ENCODE peak calls at places on chromosomes 12 and 14, in seven cellular contexts. J is natural killer cell, Q is tibial nerve, T is omental fat pad, E is WTC11, X is GM12865, P is WERI-Rb-1. N is an unnamed sample.

GRCh38 chr12:32303171-32303570 is 96.2 kb upstream of the FGD4 start:
- DNase-seq in X (no peak), J (no peak), Q (no peak), E (no peak), T (no peak), P (no peak), N (no peak)

GRCh38 chr12:132204064-132204821 is 60.0 kb downstream of the NOC4L start:
- DNase-seq in J (no peak), P (peak), X (no peak), T (no peak), Q (no peak), E (no peak), N (no peak)

GRCh38 chr12:121793501-121793835 is at the start of gene RHOF:
- DNase-seq in J (no peak), Q (no peak), X (peak), E (peak), T (no peak), P (no peak), N (no peak)

GRCh38 chr12:108583971-108584370 is 13.9 kb downstream of the TMEM119 start:
- DNase-seq in P (peak), Q (no peak), X (no peak), T (no peak), J (no peak), E (no peak), N (no peak)

GRCh38 chr12:111309584-111309983 is 59.3 kb downstream of the PHETA1 start:
- DNase-seq in P (no peak), J (no peak), E (no peak), Q (no peak), T (no peak), X (no peak), N (no peak)

GRCh38 chr14:77598366-77599050 is 17.9 kb downstream of the SPTLC2 start:
- DNase-seq in Q (no peak), P (no peak), X (no peak), J (peak), T (no peak), E (no peak), N (no peak)

GRCh38 chr12:90816353-90817089 is 138.5 kb downstream of the CCER1 start:
- DNase-seq in J (no peak), E (no peak), Q (no peak), X (no peak), P (no peak), T (no peak), N (no peak)

GRCh38 chr12:54360717-54361456 is 3.4 kb downstream of the GPR84 start:
- DNase-seq in E (peak), P (peak), T (no peak), Q (peak), X (peak), J (no peak), N (peak)

GRCh38 chr12:11839093-11839641 is 189.7 kb downstream of the ETV6 start:
- DNase-seq in T (no peak), E (no peak), X (no peak), Q (peak), P (no peak), J (no peak), N (no peak)

GRCh38 chr12:109178532-109178931 is 62.1 kb downstream of the ACACB start:
- DNase-seq in P (no peak), Q (no peak), E (no peak), T (no peak), J (no peak), X (no peak), N (no peak)

GRCh38 chr14:33951183-33951840 is 438 bp upstream of the EGLN3 start:
- DNase-seq in E (no peak), P (no peak), X (no peak), J (no peak), T (no peak), Q (no peak), N (no peak)

GRCh38 chr14:20446889-20447288 is 7.7 kb downstream of the OSGEP start:
- DNase-seq in Q (no peak), T (no peak), P (no peak), E (no peak), J (no peak), X (no peak), N (no peak)

GRCh38 chr14:68027276-68027675 is 207.7 kb downstream of the RAD51B start:
- DNase-seq in J (no peak), P (no peak), X (no peak), T (no peak), E (no peak), Q (no peak), N (no peak)

GRCh38 chr14:36874396-36875138 is 212.9 kb downstream of the PAX9 start:
- DNase-seq in Q (no peak), P (no peak), E (no peak), T (no peak), J (no peak), X (no peak), N (no peak)

GRCh38 chr12:46224401-46224800 is 44.4 kb downstream of the SLC38A1 start:
- DNase-seq in X (no peak), J (no peak), E (no peak), P (no peak), Q (peak), T (no peak), N (no peak)

GRCh38 chr12:128813392-128813791 is 10.4 kb downstream of the SLC15A4 start:
- DNase-seq in Q (no peak), J (no peak), T (no peak), X (no peak), P (no peak), E (no peak), N (no peak)

GRCh38 chr12:45532113-45532512 is 197.4 kb upstream of the ARID2 start:
- DNase-seq in P (no peak), Q (no peak), T (no peak), J (no peak), E (no peak), X (peak), N (no peak)

GRCh38 chr14:69625299-69626131 is 14.1 kb downstream of the SUSD6 start:
- DNase-seq in X (peak), Q (peak), T (no peak), E (no peak), J (peak), P (no peak), N (no peak)

GRCh38 chr12:1532367-1532752 is 62.0 kb downstream of the FBXL14 start:
- DNase-seq in J (no peak), P (no peak), Q (no peak), X (no peak), E (no peak), T (no peak), N (no peak)

GRCh38 chr14:102220031-102220430 is 80.3 kb downstream of the WDR20 start:
- DNase-seq in J (no peak), P (no peak), T (no peak), E (no peak), Q (no peak), X (peak), N (no peak)

GRCh38 chr14:43356984-43357545 is 1150.0 kb downstream of the FSCB start:
- DNase-seq in Q (no peak), X (no peak), T (no peak), E (no peak), J (no peak), P (no peak), N (no peak)

GRCh38 chr12:89038831-89039509 is 313.3 kb downstream of the DUSP6 start:
- DNase-seq in T (no peak), X (peak), P (no peak), J (no peak), E (no peak), Q (no peak), N (no peak)

GRCh38 chr12:124044021-124044420 is 71.0 kb downstream of the ZNF664 start:
- DNase-seq in J (no peak), P (no peak), Q (no peak), E (no peak), T (no peak), X (no peak), N (no peak)

DNA sequence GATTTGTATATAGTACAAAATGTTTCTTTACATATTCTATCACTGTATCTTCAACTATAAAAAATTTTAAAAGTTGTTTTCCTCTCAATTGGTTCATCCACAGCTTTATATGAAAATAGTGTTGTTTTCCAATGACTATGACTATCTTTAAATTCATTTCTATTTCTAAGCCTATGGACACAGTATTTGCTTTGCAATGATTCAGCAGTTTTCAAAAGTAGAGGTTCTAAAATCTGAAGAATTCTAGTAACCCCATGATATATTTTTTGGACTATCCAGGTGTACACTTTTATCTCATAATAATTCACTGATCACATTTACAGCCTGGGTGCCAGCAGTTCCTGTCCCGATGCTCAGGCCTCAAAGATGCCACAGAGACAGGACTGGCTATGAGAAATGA is 118.4 kb upstream of the PTPRR start:
- DNase-seq in E (no peak), Q (no peak), P (no peak), J (no peak), T (no peak), X (no peak), N (no peak)
- TF ChIP-seq CTCF in E (no peak), Q (no peak), P (no peak), J (no peak), T (no peak), X (no peak), N (no peak)

GRCh38 chr14:52352546-52352945 is 38.4 kb downstream of the PTGER2 start:
- DNase-seq in J (no peak), P (no peak), E (no peak), X (no peak), T (no peak), Q (no peak), N (no peak)
- TF ChIP-seq CTCF in J (no peak), P (no peak), E (no peak), X (no peak), T (no peak), Q (no peak), N (no peak)

GRCh38 chr14:22177870-22178269 is 411.2 kb downstream of the DAD1 start:
- DNase-seq in Q (no peak), X (peak), E (no peak), P (no peak), T (no peak), J (no peak), N (no peak)

GRCh38 chr14:22179190-22179589 is 409.8 kb downstream of the DAD1 start:
- DNase-seq in E (no peak), P (no peak), J (no peak), Q (no peak), X (no peak), T (no peak), N (no peak)

GRCh38 chr14:22176930-22177329 is 412.1 kb downstream of the DAD1 start:
- DNase-seq in Q (no peak), E (no peak), T (no peak), P (no peak), J (no peak), X (no peak), N (no peak)

GRCh38 chr14:22178330-22178981 is 410.6 kb downstream of the DAD1 start:
- DNase-seq in Q (peak), X (no peak), P (no peak), J (no peak), E (no peak), T (no peak), N (no peak)

DNA sequence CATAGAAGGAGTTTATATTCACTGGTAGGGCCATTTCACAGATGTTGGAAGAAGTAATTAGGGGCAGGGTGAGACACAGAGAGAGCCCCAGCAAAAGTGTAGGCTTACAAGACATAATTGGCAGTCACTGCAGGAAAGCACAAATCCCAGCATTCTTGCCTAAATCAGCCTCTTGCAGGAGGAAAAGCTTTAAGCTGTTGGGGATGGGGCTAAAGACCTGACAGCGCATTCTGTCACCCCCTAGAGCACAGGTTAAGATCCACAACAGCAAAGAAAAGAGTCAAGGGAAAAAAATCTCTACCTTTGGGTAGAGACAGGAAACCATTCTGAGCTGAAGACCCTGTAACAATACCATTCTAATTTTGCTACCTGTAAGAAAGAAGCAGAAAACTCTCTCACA is 409.0 kb downstream of the DAD1 start:
- DNase-seq in E (no peak), J (no peak), X (no peak), T (no peak), P (no peak), Q (no peak), N (no peak)
- TF ChIP-seq CTCF in E (no peak), J (no peak), X (no peak), T (no peak), P (no peak), Q (no peak), N (no peak)

DNA sequence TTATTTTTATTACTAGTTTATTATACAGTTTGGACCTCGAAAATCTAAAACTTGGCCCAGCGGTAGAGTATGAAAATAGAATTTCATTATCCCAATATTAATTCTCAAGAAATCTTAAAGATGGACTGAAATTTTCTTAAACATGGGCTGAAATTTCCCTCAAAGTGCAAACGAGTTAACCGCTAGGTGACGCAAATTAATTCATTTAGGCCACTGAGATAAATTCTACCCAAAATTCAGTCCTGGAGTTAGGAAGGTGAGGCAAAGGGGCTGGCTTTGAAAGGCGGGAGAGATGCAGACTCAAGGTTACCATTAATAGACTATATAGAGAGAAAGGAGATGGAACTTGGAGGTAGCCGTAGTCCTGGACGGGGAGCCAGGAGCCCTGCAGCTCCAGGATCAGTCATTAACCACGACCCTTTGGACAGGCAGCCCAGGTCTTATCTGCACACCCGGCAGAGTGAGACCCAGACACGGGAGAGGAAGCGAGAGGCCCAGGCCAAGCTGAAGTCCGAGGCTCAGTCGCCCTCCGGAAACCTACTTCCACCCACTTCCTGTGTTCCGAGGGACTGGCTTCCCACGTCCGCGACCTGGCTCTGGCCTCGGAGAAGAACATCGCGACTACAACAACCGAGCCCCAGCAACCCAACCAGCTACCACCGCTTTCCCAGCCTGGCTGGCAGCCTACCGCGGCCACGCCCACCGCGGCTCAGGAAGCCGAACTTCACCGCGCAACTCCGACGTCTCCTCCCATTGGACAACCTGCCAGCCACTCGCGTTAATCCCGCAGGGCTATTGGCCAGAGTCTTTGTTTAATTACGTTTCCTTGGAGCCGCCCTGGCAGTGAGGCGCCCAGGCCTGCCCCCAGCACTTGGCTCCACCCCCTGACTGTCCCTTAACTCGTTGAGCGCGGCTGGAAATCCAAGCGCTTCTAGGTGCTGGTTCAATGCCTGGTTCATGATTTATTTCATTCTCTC is at the start of gene EFCAB11:
- DNase-seq in X (peak), T (peak), P (peak), E (peak), Q (peak), J (peak), N (peak)
- TF ChIP-seq CTCF in X (peak), T (no peak), P (no peak), E (no peak), Q (no peak), J (no peak), N (peak)

GRCh38 chr12:13362260-13362841 is 165.8 kb downstream of the EMP1 start:
- DNase-seq in Q (peak), J (no peak), T (no peak), P (peak), X (peak), E (peak), N (peak)
- TF ChIP-seq CTCF in Q (peak), J (peak), T (no peak), P (peak), X (peak), E (peak), N (peak)

DNA sequence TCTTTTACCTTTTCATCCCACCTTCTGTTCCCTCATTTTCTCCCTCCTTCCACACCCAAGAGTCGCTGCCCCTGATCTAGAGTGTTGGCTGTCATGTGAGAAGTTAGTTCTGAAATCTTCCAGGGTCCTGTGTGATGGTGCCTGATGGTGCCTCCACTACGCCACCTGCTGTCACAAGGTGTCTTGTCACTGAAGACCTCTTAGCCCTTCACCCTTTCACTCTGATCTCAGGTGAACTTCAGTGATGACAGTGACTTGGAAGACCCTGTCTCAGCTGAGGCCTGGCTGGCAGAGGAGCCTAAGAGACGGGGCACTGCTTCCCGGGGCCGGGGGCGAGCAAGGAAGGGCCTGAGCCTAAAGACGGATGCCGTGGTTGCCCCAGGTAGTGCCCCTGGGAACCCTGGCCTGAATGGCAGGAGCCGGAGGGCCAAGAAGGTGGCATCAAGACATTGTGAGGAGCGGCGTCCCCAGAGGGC is 7.6 kb upstream of the PFDN5 start:
- DNase-seq in T (peak), Q (peak), P (peak), X (peak), E (peak), J (peak), N (peak)
- TF ChIP-seq CTCF in T (no peak), Q (peak), P (peak), X (peak), E (peak), J (peak), N (peak)

GRCh38 chr14:105505101-105505500 is 14.1 kb downstream of the TEDC1 start:
- DNase-seq in E (no peak), Q (no peak), X (no peak), P (no peak), T (no peak), J (no peak), N (no peak)

GRCh38 chr14:105501504-105502291 is 10.7 kb downstream of the TEDC1 start:
- DNase-seq in Q (no peak), E (no peak), X (no peak), P (no peak), J (no peak), T (no peak), N (no peak)

GRCh38 chr14:105502446-105503295 is 11.6 kb downstream of the TEDC1 start:
- DNase-seq in J (no peak), P (no peak), E (no peak), X (no peak), T (no peak), Q (no peak), N (no peak)

GRCh38 chr14:105503918-105504692 is 13.1 kb downstream of the TEDC1 start:
- DNase-seq in T (no peak), E (no peak), P (no peak), X (no peak), J (no peak), Q (no peak), N (no peak)

DNA sequence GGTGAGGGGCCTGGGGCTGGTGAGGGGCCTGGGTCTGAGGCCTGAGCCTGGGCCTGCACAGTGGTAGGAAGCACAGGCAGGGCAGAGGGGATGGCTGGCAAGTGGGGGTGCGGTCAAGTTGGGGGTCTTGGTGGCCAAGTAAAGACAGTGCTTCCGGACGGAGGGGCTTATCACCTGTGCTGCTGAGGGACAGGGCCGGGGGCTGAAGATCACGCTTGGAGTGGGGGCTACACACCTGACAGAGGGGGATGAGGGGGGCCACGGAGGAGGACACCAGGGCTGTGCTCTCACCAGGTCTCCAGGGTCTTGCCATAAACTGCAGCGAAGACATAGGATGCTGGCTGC is 12.2 kb downstream of the TEDC1 start:
- DNase-seq in Q (no peak), X (no peak), J (no peak), T (no peak), P (no peak), E (no peak), N (no peak)
- TF ChIP-seq CTCF in Q (no peak), X (no peak), J (no peak), T (no peak), P (no peak), E (no peak), N (no peak)

N was measured in progenitor cell of endocrine pancreas.